ENCODE peak calls at places on chromosomes 13 and 19, in five cellular contexts. R, K, H, S and F are unnamed samples.

GRCh38 chr13:73708393-73708985 is 425.7 kb downstream of the KLF12 start:
- DNase-seq in H (peak; percentile 85), K (peak; percentile 77), R (peak; percentile 68), S (peak; percentile 61), F (peak; percentile 87)

GRCh38 chr13:83498045-83498444 is 384.2 kb downstream of the SLITRK1 start:
- DNase-seq in S (no peak), K (no peak), R (no peak), H (no peak), F (no peak)

GRCh38 chr19:18062043-18062442 is 24.7 kb downstream of the IL12RB1 start:
- DNase-seq in R (no peak), S (no peak), K (no peak), H (no peak), F (no peak)

GRCh38 chr13:97266328-97266727 is 44.2 kb downstream of the MBNL2 start:
- DNase-seq in R (no peak), H (no peak), K (no peak), S (no peak), F (no peak)

GRCh38 chr19:44891016-44891882 is at the start of gene TOMM40:
- DNase-seq in R (peak; percentile 29), H (no peak), K (no peak), S (peak; percentile 33), F (peak; percentile 100)

GRCh38 chr13:75704942-75705320 is 68.8 kb downstream of the LMO7 start:
- DNase-seq in H (peak; percentile 21), S (no peak), R (no peak), K (no peak), F (no peak)

GRCh38 chr19:4584670-4585460 is 25.4 kb upstream of the SEMA6B start:
- DNase-seq in H (no peak), S (no peak), R (no peak), K (no peak), F (no peak)

GRCh38 chr19:18392417-18392816 is 5.0 kb downstream of the LRRC25 start:
- DNase-seq in H (peak; percentile 79), K (no peak), R (no peak), S (no peak), F (peak; percentile 75)

GRCh38 chr19:55554749-55555152 is 9.4 kb upstream of the SBK3 start:
- DNase-seq in R (no peak), K (no peak), S (no peak), H (no peak), F (no peak)

GRCh38 chr19:10505583-10506229 is 2.5 kb upstream of the KEAP1 start:
- DNase-seq in K (peak; percentile 55), R (peak; percentile 72), S (peak; percentile 81), H (peak; percentile 75), F (peak; percentile 72)

GRCh38 chr13:45482571-45483173 is 17.9 kb downstream of the COG3 start:
- DNase-seq in H (peak; percentile 16), S (no peak), R (no peak), K (peak; percentile 38), F (peak; percentile 21)

GRCh38 chr19:30085394-30085793 is 143.4 kb downstream of the URI1 start:
- DNase-seq in K (no peak), S (peak; percentile 7), R (no peak), H (no peak), F (no peak)

GRCh38 chr13:33283195-33283910 is 2.2 kb downstream of the STARD13 start:
- DNase-seq in H (no peak), S (no peak), R (no peak), K (no peak), F (no peak)

GRCh38 chr19:56765107-56765506 is 75.4 kb downstream of the PEG3 start:
- DNase-seq in K (no peak), S (no peak), R (no peak), H (peak; percentile 16), F (no peak)

GRCh38 chr13:75636339-75637095 is 387 bp downstream of the LMO7 start:
- DNase-seq in R (peak; percentile 42), H (peak; percentile 29), K (peak; percentile 72), S (peak; percentile 58), F (peak; percentile 47)

GRCh38 chr19:54424201-54424600 is 8.9 kb downstream of the TTYH1 start:
- DNase-seq in S (no peak), K (no peak), H (no peak), R (no peak), F (no peak)

GRCh38 chr13:77521194-77521593 is 14.3 kb upstream of the SCEL start:
- DNase-seq in R (no peak), K (peak; percentile 42), S (no peak), H (no peak), F (no peak)

GRCh38 chr13:77519808-77520207 is 15.7 kb upstream of the SCEL start:
- DNase-seq in R (no peak), H (peak; percentile 11), K (no peak), S (no peak), F (peak; percentile 30)

GRCh38 chr13:77522444-77522843 is 13.1 kb upstream of the SCEL start:
- DNase-seq in K (no peak), H (no peak), R (no peak), S (no peak), F (no peak)

GRCh38 chr13:77523386-77523785 is 12.1 kb upstream of the SCEL start:
- DNase-seq in S (no peak), H (no peak), R (no peak), K (no peak), F (no peak)

GRCh38 chr13:77521595-77522367 is 13.7 kb upstream of the SCEL start:
- DNase-seq in R (no peak), H (peak; percentile 48), S (no peak), K (peak; percentile 67), F (peak; percentile 54)
- H3K4me3 ChIP-seq in R (no peak overlapping the region), H (no peak overlapping the region), S (no peak overlapping the region), K (no peak overlapping the region), F (no peak overlapping the region)

GRCh38 chr13:22938576-22938975 is 242.2 kb upstream of the SGCG start:
- DNase-seq in H (no peak), K (no peak), S (no peak), R (no peak), F (no peak)

GRCh38 chr13:22937241-22937640 is 243.5 kb upstream of the SGCG start:
- DNase-seq in H (no peak), S (no peak), R (no peak), K (no peak), F (no peak)

GRCh38 chr13:22939157-22939556 is 241.6 kb upstream of the SGCG start:
- DNase-seq in S (no peak), K (no peak), H (no peak), R (no peak), F (no peak)

GRCh38 chr13:22940736-22941135 is 240.0 kb upstream of the SGCG start:
- DNase-seq in S (no peak), H (no peak), R (no peak), K (no peak), F (no peak)

DNA sequence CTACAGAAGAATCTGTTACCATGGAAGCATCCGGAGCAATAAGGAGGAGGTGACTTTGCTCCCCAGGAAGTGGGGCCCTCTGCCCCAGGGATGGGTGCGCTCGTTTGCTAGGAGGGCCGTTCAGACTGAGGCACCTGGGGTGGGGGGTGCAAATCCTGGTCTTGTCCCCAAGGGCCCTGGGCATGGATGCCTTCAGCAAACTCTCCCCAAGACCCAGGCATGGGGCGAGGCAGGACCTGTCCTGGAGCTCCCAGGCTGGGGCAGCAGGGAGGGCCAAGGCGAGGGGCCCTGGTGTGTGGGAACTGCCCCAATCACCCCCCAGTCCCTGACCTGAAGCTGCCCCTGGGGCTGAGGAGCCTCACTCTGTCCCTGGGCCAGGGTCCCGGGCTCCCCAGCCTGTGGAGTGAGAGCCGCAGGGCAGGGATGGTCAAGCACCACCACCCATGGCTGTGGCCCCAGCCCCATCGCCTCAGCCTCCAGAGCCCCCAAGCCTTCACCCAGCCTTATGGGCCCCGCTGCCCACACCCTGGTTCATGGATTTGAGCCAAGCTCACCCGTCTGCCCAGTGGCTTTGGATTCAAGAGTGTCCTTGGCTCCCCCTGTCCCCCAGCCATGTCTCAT is 240.6 kb upstream of the SGCG start:
- DNase-seq in K (no peak), R (no peak), S (no peak), H (no peak), F (no peak)
- H3K4me3 ChIP-seq in K (no peak overlapping the region), R (no peak overlapping the region), S (no peak overlapping the region), H (no peak overlapping the region), F (no peak overlapping the region)

GRCh38 chr13:26583662-26584061 is 26.2 kb downstream of the WASF3 start:
- DNase-seq in R (no peak), K (no peak), H (no peak), S (no peak), F (no peak)
- H3K4me3 ChIP-seq in R (no peak overlapping the region), K (no peak overlapping the region), H (no peak overlapping the region), S (no peak overlapping the region), F (no peak overlapping the region)

DNA sequence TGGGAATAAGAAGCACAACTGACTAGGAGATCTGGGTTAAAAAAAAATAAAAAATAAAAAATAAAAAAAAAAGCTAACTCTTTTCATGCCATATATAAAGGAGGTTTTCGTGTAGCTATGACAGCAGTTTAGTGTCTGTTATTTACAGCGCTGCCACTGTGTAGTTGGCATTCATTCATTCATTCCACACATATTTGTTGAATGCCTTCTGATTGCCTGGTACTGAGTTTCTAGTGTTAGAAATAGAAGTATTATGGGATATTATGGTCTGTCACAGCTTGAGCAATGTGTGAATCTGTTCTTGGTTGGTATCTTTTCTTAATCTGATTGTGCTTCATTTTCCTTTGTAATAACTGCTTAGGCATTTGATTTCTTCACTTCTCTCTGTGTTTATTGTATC is 237.4 kb downstream of the NBEA start:
- DNase-seq in K (no peak), H (peak; percentile 67), R (no peak), S (no peak), F (peak; percentile 45)
- H3K4me3 ChIP-seq in K (no peak overlapping the region), H (no peak overlapping the region), R (no peak overlapping the region), S (no peak overlapping the region), F (no peak overlapping the region)

GRCh38 chr13:108958013-108958376 is 328.6 kb downstream of the MYO16 start:
- DNase-seq in H (no peak), R (no peak), S (no peak), K (no peak), F (no peak)

GRCh38 chr13:108955741-108956140 is 326.3 kb downstream of the MYO16 start:
- DNase-seq in K (no peak), H (no peak), R (no peak), S (no peak), F (no peak)

GRCh38 chr13:108959254-108959653 is 329.8 kb downstream of the MYO16 start:
- DNase-seq in K (no peak), S (no peak), R (no peak), H (peak; percentile 66), F (peak; percentile 45)

GRCh38 chr13:108960006-108960405 is 330.6 kb downstream of the MYO16 start:
- DNase-seq in S (no peak), H (no peak), R (no peak), K (no peak), F (no peak)

GRCh38 chr13:108957369-108958012 is 328.1 kb downstream of the MYO16 start:
- DNase-seq in R (no peak), H (peak; percentile 74), S (no peak), K (peak; percentile 88), F (peak; percentile 82)
- H3K4me3 ChIP-seq in R (no peak overlapping the region), H (peak overlapping the region; percentile 11), S (no peak overlapping the region), K (no peak overlapping the region), F (no peak overlapping the region)